ENCODE peak calls at places on chromosomes 7 and 10, in four cellular contexts. S, W, Y and B are unnamed samples.

GRCh38 chr7:47085491-47086275 is 496.2 kb downstream of the TNS3 start:
- DNase-seq in S (peak; percentile 34), W (no peak), Y (no peak), B (no peak)

GRCh38 chr10:30017576-30017975 is 41.8 kb downstream of the JCAD start:
- DNase-seq in S (no peak), W (no peak), Y (no peak), B (no peak)

GRCh38 chr10:51783907-51784306 is 84.5 kb upstream of the CSTF2T start:
- DNase-seq in S (no peak), W (no peak), Y (no peak), B (no peak)

GRCh38 chr10:119658274-119658673 is 7.1 kb downstream of the BAG3 start:
- DNase-seq in S (peak; percentile 91), W (peak; percentile 84), Y (no peak), B (peak; percentile 61)

GRCh38 chr7:2171855-2172254 is 60.9 kb downstream of the MAD1L1 start:
- DNase-seq in S (no peak), W (no peak), Y (no peak), B (no peak)

GRCh38 chr10:6498771-6499170 is 81.3 kb downstream of the PRKCQ start:
- DNase-seq in S (no peak), W (no peak), Y (no peak), B (no peak)

GRCh38 chr10:3538850-3539531 is 246.0 kb downstream of the KLF6 start:
- DNase-seq in S (peak; percentile 98), W (peak; percentile 45), Y (no peak), B (no peak)

GRCh38 chr10:115827650-115828049 is 445.4 kb downstream of the GFRA1 start:
- DNase-seq in S (no peak), W (no peak), Y (no peak), B (no peak)

GRCh38 chr10:116833986-116834760 is 15.1 kb upstream of the ENO4 start:
- DNase-seq in S (no peak), W (no peak), Y (no peak), B (no peak)

GRCh38 chr10:113983552-113983951 is 60.1 kb upstream of the ADRB1 start:
- DNase-seq in S (no peak), W (no peak), Y (no peak), B (no peak)

GRCh38 chr10:1536341-1536740 is 201.0 kb downstream of the ADARB2 start:
- DNase-seq in S (no peak), W (no peak), Y (no peak), B (no peak)

GRCh38 chr7:30278386-30278785 is 6.0 kb upstream of the ZNRF2 start:
- DNase-seq in S (no peak), W (no peak), Y (peak; percentile 59), B (no peak)

GRCh38 chr7:17359610-17360009 is 61.2 kb downstream of the AHR start:
- DNase-seq in S (no peak), W (no peak), Y (no peak), B (no peak)

GRCh38 chr10:104084482-104085142 is 1.1 kb downstream of the COL17A1 start:
- DNase-seq in S (no peak), W (no peak), Y (no peak), B (no peak)

GRCh38 chr7:127943541-127944521 is 87.4 kb downstream of the LRRC4 start:
- DNase-seq in S (peak; percentile 68), W (peak; percentile 81), Y (peak; percentile 79), B (peak; percentile 73)

GRCh38 chr10:100519321-100520051 is at the start of gene SEC31B:
- DNase-seq in S (no peak), W (peak; percentile 51), Y (no peak), B (no peak)

GRCh38 chr10:70221030-70221429 is 12.2 kb downstream of the PPA1 start:
- DNase-seq in S (no peak), W (no peak), Y (no peak), B (no peak)

GRCh38 chr10:69389827-69390490 is 26.8 kb downstream of the TACR2 start:
- DNase-seq in S (peak; percentile 46), W (no peak), Y (no peak), B (no peak)

GRCh38 chr7:101875215-101875846 is 57.9 kb downstream of the CUX1 start:
- DNase-seq in S (no peak), W (no peak), Y (no peak), B (no peak)

GRCh38 chr10:102352066-102352715 is 43.3 kb upstream of the NFKB2 start:
- DNase-seq in S (peak; percentile 65), W (peak; percentile 9), Y (peak; percentile 48), B (no peak)

GRCh38 chr7:53315986-53316385 is 280.6 kb downstream of the POM121L12 start:
- DNase-seq in S (peak; percentile 5), W (peak; percentile 20), Y (no peak), B (no peak)

GRCh38 chr7:16838386-16838785 is 33.6 kb upstream of the AGR2 start:
- DNase-seq in S (no peak), W (no peak), Y (no peak), B (no peak)

GRCh38 chr10:14601872-14602725 is 172.6 kb downstream of the FAM107B start:
- DNase-seq in S (peak; percentile 62), W (no peak), Y (no peak), B (no peak)

GRCh38 chr10:43120116-43120947 is 17.9 kb upstream of the CSGALNACT2 start:
- DNase-seq in S (no peak), W (no peak), Y (no peak), B (no peak)

GRCh38 chr10:123229927-123230630 is 75.9 kb downstream of the BUB3 start:
- DNase-seq in S (no peak), W (no peak), Y (no peak), B (peak; percentile 24)